ENCODE peak calls at places on chromosomes 11 and 22, in seven cellular contexts. F is choroid plexus epithelial cell; M is EH; R is effector memory CD4-positive, alpha-beta T cell; W is stimulated activated CD4-positive, alpha-beta T cell treated with anti-CD3 and anti-CD28 coated beads, TNF-alpha, amount 100 ng/mL, for 1 hour; K is stimulated activated CD8-positive, alpha-beta memory T cell treated with anti-CD3 and anti-CD28 coated beads, Interleukin-4, amount 100 ng/mL, for 1 hour; P is tibial nerve. Z is an unnamed sample.

GRCh38 chr11:75239551-75240290 is 853 bp upstream of the TPBGL start:
- DNase-seq in F (no peak), M (no peak), R (no peak), W (no peak), K (no peak), P (no peak), Z (no peak)

GRCh38 chr22:41917906-41918791 is 3.3 kb upstream of the SHISA8 start:
- DNase-seq in F (peak), M (peak), R (no peak), W (no peak), K (no peak), P (peak), Z (no peak)

GRCh38 chr11:68312780-68313573 is 586 bp downstream of the LRP5 start:
- DNase-seq in F (no peak), M (peak), R (no peak), W (no peak), K (no peak), P (no peak), Z (peak)

GRCh38 chr11:12377106-12377823 is at the start of gene PARVA:
- DNase-seq in F (peak), M (peak), R (no peak), W (no peak), K (no peak), P (peak), Z (peak)

GRCh38 chr11:34327804-34328631 is 29.8 kb downstream of the ABTB2 start:
- DNase-seq in F (no peak), M (no peak), R (no peak), W (no peak), K (no peak), P (peak), Z (no peak)

GRCh38 chr22:40791241-40791640 is 27.9 kb downstream of the SLC25A17 start:
- DNase-seq in F (peak), M (peak), R (no peak), W (no peak), K (no peak), P (no peak), Z (no peak)

GRCh38 chr22:35064664-35065063 is 1.3 kb upstream of the ISX start:
- DNase-seq in F (no peak), M (no peak), R (no peak), W (no peak), K (no peak), P (no peak), Z (no peak)

GRCh38 chr11:69080361-69080973 is 31.7 kb downstream of the TPCN2 start:
- DNase-seq in F (no peak), M (peak), R (no peak), W (no peak), K (no peak), P (no peak), Z (no peak)

GRCh38 chr11:77508031-77508430 is 34.1 kb upstream of the PAK1 start:
- DNase-seq in F (no peak), M (no peak), R (no peak), W (no peak), K (no peak), P (no peak), Z (no peak)

GRCh38 chr11:132402056-132402684 is 1031.8 kb downstream of the NTM start:
- DNase-seq in F (peak), M (peak), R (no peak), W (no peak), K (no peak), P (no peak), Z (no peak)

GRCh38 chr11:21615871-21616270 is 577.0 kb upstream of the ANO5 start:
- DNase-seq in F (no peak), M (no peak), R (no peak), W (no peak), K (no peak), P (no peak), Z (no peak)

GRCh38 chr22:45511847-45512261 is 9.2 kb downstream of the FBLN1 start:
- DNase-seq in F (peak), M (peak), R (no peak), W (no peak), K (no peak), P (peak), Z (peak)

GRCh38 chr22:50739894-50740293 is 1.9 kb downstream of the ACR start:
- DNase-seq in F (no peak), M (no peak), R (no peak), W (no peak), K (no peak), P (no peak), Z (peak)

GRCh38 chr11:127013550-127013949 is 13.0 kb upstream of the KIRREL3 start:
- DNase-seq in F (no peak), M (no peak), R (no peak), W (no peak), K (no peak), P (no peak), Z (no peak)

GRCh38 chr22:19885841-19886592 is 31.3 kb upstream of the GNB1L start:
- DNase-seq in F (no peak), M (peak), R (no peak), W (no peak), K (no peak), P (no peak), Z (no peak)

GRCh38 chr22:41478891-41479521 is 10.1 kb downstream of the ACO2 start:
- DNase-seq in F (peak), M (no peak), R (no peak), W (no peak), K (no peak), P (peak), Z (no peak)

GRCh38 chr11:67071420-67072284 is 15.0 kb downstream of the RHOD start:
- DNase-seq in F (peak), M (peak), R (peak), W (peak), K (peak), P (peak), Z (peak)

GRCh38 chr11:83819936-83820549 is 533.9 kb upstream of the CCDC90B start:
- DNase-seq in F (peak), M (peak), R (no peak), W (no peak), K (no peak), P (peak), Z (peak)

GRCh38 chr11:88420165-88420781 is 82.7 kb upstream of the CTSC start:
- DNase-seq in F (peak), M (peak), R (no peak), W (no peak), K (no peak), P (peak), Z (no peak)

GRCh38 chr22:42623301-42623751 is 8.6 kb upstream of the POLDIP3 start:
- DNase-seq in F (no peak), M (no peak), R (no peak), W (no peak), K (no peak), P (no peak), Z (no peak)

GRCh38 chr11:44226945-44227344 is 83.0 kb downstream of the ALX4 start:
- DNase-seq in F (no peak), M (no peak), R (no peak), W (no peak), K (no peak), P (no peak), Z (no peak)

GRCh38 chr11:1233351-1234053 is 10.6 kb downstream of the MUC5B start:
- DNase-seq in F (no peak), M (no peak), R (no peak), W (no peak), K (no peak), P (no peak), Z (no peak)

GRCh38 chr22:20136603-20136873 is 4.9 kb downstream of the ZDHHC8 start:
- DNase-seq in F (no peak), M (no peak), R (no peak), W (no peak), K (no peak), P (no peak), Z (no peak)

GRCh38 chr11:10792385-10793068 is 16.2 kb downstream of the EIF4G2 start:
- DNase-seq in F (peak), M (peak), R (peak), W (peak), K (peak), P (peak), Z (peak)

GRCh38 chr11:107385361-107385982 is 72.2 kb downstream of the CWF19L2 start:
- DNase-seq in F (peak), M (peak), R (no peak), W (no peak), K (no peak), P (no peak), Z (no peak)

GRCh38 chr11:114273890-114274635 is 22.1 kb upstream of the NNMT start:
- DNase-seq in F (no peak), M (no peak), R (no peak), W (no peak), K (no peak), P (no peak), Z (no peak)

GRCh38 chr22:17638182-17638431 is 450 bp upstream of the BCL2L13 start:
- DNase-seq in F (no peak), M (no peak), R (no peak), W (no peak), K (no peak), P (peak), Z (no peak)

GRCh38 chr22:48658871-48659270 is 1168.8 kb downstream of the BRD1 start:
- DNase-seq in F (no peak), M (no peak), R (no peak), W (no peak), K (no peak), P (no peak), Z (no peak)

GRCh38 chr11:110297726-110298297 is 1.4 kb upstream of the RDX start:
- DNase-seq in F (peak), M (no peak), R (no peak), W (no peak), K (no peak), P (no peak), Z (no peak)

GRCh38 chr11:118339281-118340045 is 3.0 kb downstream of the CD3D start:
- DNase-seq in F (no peak), M (no peak), R (no peak), W (no peak), K (no peak), P (no peak), Z (no peak)

GRCh38 chr11:62120001-62120400 is 3.8 kb upstream of the INCENP start:
- DNase-seq in F (no peak), M (no peak), R (no peak), W (no peak), K (no peak), P (no peak), Z (no peak)

GRCh38 chr11:61955416-61956135 is 5.4 kb downstream of the BEST1 start:
- DNase-seq in F (peak), M (no peak), R (no peak), W (no peak), K (no peak), P (no peak), Z (no peak)

GRCh38 chr22:17410576-17410975 is 41.3 kb downstream of the CECR2 start:
- DNase-seq in F (peak), M (no peak), R (no peak), W (no peak), K (no peak), P (no peak), Z (no peak)

GRCh38 chr11:39412117-39412516 is 2047.3 kb downstream of the LRRC4C start:
- DNase-seq in F (no peak), M (no peak), R (no peak), W (no peak), K (no peak), P (no peak), Z (no peak)